ENCODE peak calls at places on chromosomes 6 and 20, in nine cellular contexts. J, Z, X, H, D, A, C, L and O are unnamed samples.

GRCh38 chr6:148790817-148791216 is 44.0 kb downstream of the UST start:
- DNase-seq in J (no peak), Z (no peak), X (no peak), H (no peak), D (no peak), A (no peak), C (no peak), L (peak), O (no peak)

GRCh38 chr6:77368660-77369313 is 94.5 kb downstream of the HTR1B start:
- DNase-seq in J (peak), Z (no peak), X (peak), H (peak), D (no peak), A (peak), C (no peak), L (peak), O (peak)

GRCh38 chr20:50187403-50188051 is 3.1 kb upstream of the CEBPB start:
- DNase-seq in J (no peak), Z (no peak), X (peak), H (peak), D (no peak), A (peak), C (no peak), L (no peak), O (no peak)

GRCh38 chr20:19682249-19682648 is 75.8 kb upstream of the RIN2 start:
- DNase-seq in J (no peak), Z (no peak), X (no peak), H (no peak), D (no peak), A (no peak), C (no peak), L (no peak), O (no peak)

GRCh38 chr6:148076046-148076445 is 266.6 kb upstream of the SASH1 start:
- DNase-seq in J (no peak), Z (no peak), X (no peak), H (no peak), D (no peak), A (no peak), C (no peak), L (no peak), O (no peak)

GRCh38 chr6:144939926-144940325 is 654.8 kb downstream of the UTRN start:
- DNase-seq in J (peak), Z (no peak), X (peak), H (no peak), D (no peak), A (no peak), C (no peak), L (no peak), O (no peak)

GRCh38 chr6:30769088-30769852 is 24.9 kb upstream of the IER3 start:
- DNase-seq in J (peak), Z (no peak), X (peak), H (peak), D (no peak), A (peak), C (peak), L (peak), O (peak)

GRCh38 chr20:45548410-45548809 is 1.2 kb upstream of the EPPIN start:
- DNase-seq in J (no peak), Z (no peak), X (no peak), H (no peak), D (no peak), A (no peak), C (no peak), L (no peak), O (no peak)

GRCh38 chr6:132633362-132633761 is 9.3 kb upstream of the TAAR2 start:
- DNase-seq in J (no peak), Z (no peak), X (no peak), H (no peak), D (no peak), A (no peak), C (no peak), L (no peak), O (no peak)

GRCh38 chr6:14635195-14635594 is 517.6 kb downstream of the CD83 start:
- DNase-seq in J (no peak), Z (peak), X (no peak), H (no peak), D (no peak), A (no peak), C (no peak), L (no peak), O (no peak)

GRCh38 chr20:1809121-1809520 is 86.1 kb upstream of the SIRPA start:
- DNase-seq in J (peak), Z (no peak), X (peak), H (no peak), D (no peak), A (peak), C (peak), L (no peak), O (peak)

GRCh38 chr20:24833592-24833991 is 115.5 kb upstream of the CST7 start:
- DNase-seq in J (no peak), Z (no peak), X (no peak), H (no peak), D (no peak), A (no peak), C (no peak), L (no peak), O (no peak)

GRCh38 chr6:125781307-125781868 is 9.4 kb upstream of the NCOA7 start:
- DNase-seq in J (peak), Z (no peak), X (peak), H (no peak), D (peak), A (peak), C (no peak), L (peak), O (peak)

GRCh38 chr6:166989427-166990034 is 9.7 kb upstream of the CEP43 start:
- DNase-seq in J (peak), Z (peak), X (peak), H (no peak), D (peak), A (peak), C (peak), L (peak), O (no peak)

GRCh38 chr20:62361799-62362589 is 5.1 kb downstream of the LAMA5 start:
- DNase-seq in J (no peak), Z (no peak), X (no peak), H (peak), D (no peak), A (no peak), C (no peak), L (no peak), O (no peak)

GRCh38 chr6:109381007-109381746 is 1.1 kb downstream of the CD164 start:
- DNase-seq in J (no peak), Z (no peak), X (peak), H (no peak), D (peak), A (no peak), C (no peak), L (no peak), O (no peak)

GRCh38 chr6:28335040-28335563 is 846 bp downstream of the ZSCAN31 start:
- DNase-seq in J (no peak), Z (peak), X (no peak), H (no peak), D (no peak), A (no peak), C (no peak), L (no peak), O (no peak)

GRCh38 chr6:113599444-113599843 is 257.7 kb upstream of the MARCKS start:
- DNase-seq in J (no peak), Z (no peak), X (peak), H (no peak), D (peak), A (peak), C (no peak), L (no peak), O (no peak)

GRCh38 chr6:170225852-170226417 is 64.9 kb downstream of the DLL1 start:
- DNase-seq in J (no peak), Z (no peak), X (no peak), H (peak), D (no peak), A (no peak), C (no peak), L (no peak), O (no peak)

GRCh38 chr20:20276806-20277530 is 90.9 kb upstream of the INSM1 start:
- DNase-seq in J (no peak), Z (no peak), X (no peak), H (no peak), D (peak), A (no peak), C (no peak), L (no peak), O (no peak)

GRCh38 chr6:5438882-5439584 is 177.7 kb downstream of the FARS2 start:
- DNase-seq in J (no peak), Z (no peak), X (no peak), H (no peak), D (no peak), A (no peak), C (no peak), L (no peak), O (no peak)

GRCh38 chr20:34415079-34415478 is 52.0 kb downstream of the ITCH start:
- DNase-seq in J (no peak), Z (no peak), X (no peak), H (no peak), D (no peak), A (no peak), C (no peak), L (no peak), O (no peak)

GRCh38 chr20:11401988-11402387 is 515.7 kb upstream of the BTBD3 start:
- DNase-seq in J (no peak), Z (no peak), X (no peak), H (no peak), D (no peak), A (no peak), C (no peak), L (peak), O (no peak)

GRCh38 chr6:136502791-136503190 is 47.4 kb downstream of the MAP7 start:
- DNase-seq in J (no peak), Z (no peak), X (no peak), H (no peak), D (no peak), A (no peak), C (no peak), L (no peak), O (no peak)

GRCh38 chr20:34985439-34986310 is 30.0 kb downstream of the MYH7B start:
- DNase-seq in J (no peak), Z (no peak), X (no peak), H (peak), D (no peak), A (no peak), C (no peak), L (no peak), O (no peak)

GRCh38 chr20:10774357-10774943 is 100.7 kb upstream of the JAG1 start:
- DNase-seq in J (no peak), Z (no peak), X (no peak), H (no peak), D (no peak), A (no peak), C (no peak), L (no peak), O (no peak)

GRCh38 chr20:35739294-35740163 is 2.5 kb downstream of the RBM39 start:
- DNase-seq in J (peak), Z (no peak), X (peak), H (no peak), D (no peak), A (peak), C (no peak), L (peak), O (no peak)

GRCh38 chr6:118580585-118581419 is 32.7 kb downstream of the PLN start:
- DNase-seq in J (peak), Z (peak), X (peak), H (peak), D (peak), A (peak), C (peak), L (peak), O (peak)

GRCh38 chr6:111484655-111484974 is 1.6 kb upstream of the REV3L start:
- DNase-seq in J (no peak), Z (no peak), X (peak), H (no peak), D (no peak), A (no peak), C (no peak), L (no peak), O (no peak)

GRCh38 chr20:61576372-61576771 is 324.3 kb downstream of the CDH4 start:
- DNase-seq in J (no peak), Z (no peak), X (no peak), H (no peak), D (no peak), A (no peak), C (no peak), L (no peak), O (no peak)

GRCh38 chr6:113015249-113015648 is 668.1 kb downstream of the RFPL4B start:
- DNase-seq in J (no peak), Z (no peak), X (peak), H (no peak), D (no peak), A (peak), C (peak), L (peak), O (no peak)

GRCh38 chr6:56021943-56022342 is 146.6 kb upstream of the BMP5 start:
- DNase-seq in J (no peak), Z (no peak), X (no peak), H (no peak), D (no peak), A (peak), C (no peak), L (peak), O (no peak)